ENCODE peak calls at places on chromosomes 1 and 21, in six cellular contexts. C is BJ, L is cardiac fibroblast, J is body of pancreas, R is neural progenitor cell, Y is adrenal gland. K is an unnamed sample.

GRCh38 chr1:6859415-6860343 is 74.4 kb downstream of the CAMTA1 start:
- DNase-seq in Y (peak; percentile 68), J (no peak), R (no peak), L (peak; percentile 94), C (peak; percentile 92), K (peak; percentile 91)

GRCh38 chr1:94115900-94116436 is 5.0 kb downstream of the ABCA4 start:
- DNase-seq in Y (no peak), C (peak; percentile 58), L (no peak), J (no peak), R (no peak), K (no peak)

GRCh38 chr1:154479764-154480421 is 22.1 kb upstream of the TDRD10 start:
- DNase-seq in J (peak; percentile 73), R (peak; percentile 72), Y (peak; percentile 77), C (peak; percentile 24), L (peak; percentile 92), K (peak; percentile 48)

GRCh38 chr1:213761845-213762407 is 225.8 kb upstream of the PROX1 start:
- DNase-seq in Y (no peak), R (no peak), C (no peak), J (no peak), L (no peak), K (no peak)

GRCh38 chr1:27366113-27366410 is 699 bp downstream of the MAP3K6 start:
- DNase-seq in R (peak; percentile 95), L (peak; percentile 78), C (peak; percentile 14), Y (peak; percentile 85), J (peak; percentile 78), K (no peak)

GRCh38 chr1:65069186-65069585 is 78.8 kb upstream of the AK4 start:
- DNase-seq in J (no peak), Y (no peak), R (no peak), C (no peak), L (no peak), K (no peak)

GRCh38 chr1:171196351-171196750 is 11.3 kb downstream of the FMO2 start:
- DNase-seq in J (no peak), C (no peak), R (no peak), L (no peak), Y (no peak), K (no peak)

GRCh38 chr1:97621955-97622354 is 298.9 kb downstream of the DPYD start:
- DNase-seq in Y (no peak), C (no peak), R (no peak), J (no peak), L (no peak), K (no peak)

GRCh38 chr1:65177457-65177856 is 29.5 kb downstream of the AK4 start:
- DNase-seq in Y (no peak), L (peak; percentile 23), C (no peak), J (no peak), R (no peak), K (peak; percentile 86)

GRCh38 chr1:52192436-52192835 is 50.5 kb downstream of the ZFYVE9 start:
- DNase-seq in C (no peak), Y (no peak), J (no peak), R (no peak), L (no peak), K (no peak)

GRCh38 chr1:201916649-201917249 is 28.1 kb downstream of the SHISA4 start:
- DNase-seq in C (no peak), L (peak; percentile 90), Y (peak; percentile 90), J (peak; percentile 58), R (no peak), K (no peak)

GRCh38 chr1:170114916-170115315 is 30.8 kb upstream of the NTMT2 start:
- DNase-seq in Y (no peak), L (peak; percentile 51), J (no peak), R (peak; percentile 57), C (no peak), K (peak; percentile 31)

GRCh38 chr1:16019580-16020277 is 1.9 kb upstream of the HSPB7 start:
- DNase-seq in C (no peak), L (no peak), R (no peak), J (no peak), Y (peak; percentile 41), K (peak; percentile 32)

GRCh38 chr1:36664564-36665287 is 182.0 kb upstream of the CSF3R start:
- DNase-seq in C (no peak), R (no peak), Y (no peak), L (no peak), J (peak; percentile 23), K (no peak)

GRCh38 chr1:90198616-90199015 is 203.7 kb downstream of the ZNF326 start:
- DNase-seq in J (no peak), L (no peak), R (peak; percentile 76), Y (no peak), C (no peak), K (no peak)

GRCh38 chr1:24909388-24909898 is 20.6 kb downstream of the RUNX3 start:
- DNase-seq in J (peak; percentile 46), Y (peak; percentile 69), C (no peak), R (peak; percentile 79), L (peak; percentile 87), K (peak; percentile 40)

GRCh38 chr1:227541796-227542152 is 21.6 kb upstream of the ZNF678 start:
- DNase-seq in R (no peak), L (peak; percentile 18), C (no peak), Y (no peak), J (no peak), K (no peak)

GRCh38 chr1:177091036-177091435 is 73.5 kb downstream of the ASTN1 start:
- DNase-seq in Y (no peak), R (no peak), L (no peak), J (no peak), C (peak; percentile 82), K (no peak)

GRCh38 chr1:181127898-181128453 is 39.5 kb downstream of the IER5 start:
- DNase-seq in R (no peak), C (no peak), Y (no peak), L (no peak), J (no peak), K (no peak)

GRCh38 chr21:21101911-21102310 is 103.7 kb downstream of the NCAM2 start:
- DNase-seq in J (no peak), Y (peak; percentile 74), R (peak; percentile 57), C (no peak), L (peak; percentile 60), K (peak; percentile 16)

GRCh38 chr1:108559215-108560142 is at the start of gene EEIG2:
- DNase-seq in C (peak; percentile 32), R (peak; percentile 92), L (peak; percentile 93), Y (peak; percentile 85), J (peak; percentile 84), K (no peak)
- TF ChIP-seq CTCF in C (peak; percentile 28), R (peak; percentile 74), L (peak; percentile 10), Y (peak; percentile 21), J (peak; percentile 93), K (peak; percentile 53)

DNA sequence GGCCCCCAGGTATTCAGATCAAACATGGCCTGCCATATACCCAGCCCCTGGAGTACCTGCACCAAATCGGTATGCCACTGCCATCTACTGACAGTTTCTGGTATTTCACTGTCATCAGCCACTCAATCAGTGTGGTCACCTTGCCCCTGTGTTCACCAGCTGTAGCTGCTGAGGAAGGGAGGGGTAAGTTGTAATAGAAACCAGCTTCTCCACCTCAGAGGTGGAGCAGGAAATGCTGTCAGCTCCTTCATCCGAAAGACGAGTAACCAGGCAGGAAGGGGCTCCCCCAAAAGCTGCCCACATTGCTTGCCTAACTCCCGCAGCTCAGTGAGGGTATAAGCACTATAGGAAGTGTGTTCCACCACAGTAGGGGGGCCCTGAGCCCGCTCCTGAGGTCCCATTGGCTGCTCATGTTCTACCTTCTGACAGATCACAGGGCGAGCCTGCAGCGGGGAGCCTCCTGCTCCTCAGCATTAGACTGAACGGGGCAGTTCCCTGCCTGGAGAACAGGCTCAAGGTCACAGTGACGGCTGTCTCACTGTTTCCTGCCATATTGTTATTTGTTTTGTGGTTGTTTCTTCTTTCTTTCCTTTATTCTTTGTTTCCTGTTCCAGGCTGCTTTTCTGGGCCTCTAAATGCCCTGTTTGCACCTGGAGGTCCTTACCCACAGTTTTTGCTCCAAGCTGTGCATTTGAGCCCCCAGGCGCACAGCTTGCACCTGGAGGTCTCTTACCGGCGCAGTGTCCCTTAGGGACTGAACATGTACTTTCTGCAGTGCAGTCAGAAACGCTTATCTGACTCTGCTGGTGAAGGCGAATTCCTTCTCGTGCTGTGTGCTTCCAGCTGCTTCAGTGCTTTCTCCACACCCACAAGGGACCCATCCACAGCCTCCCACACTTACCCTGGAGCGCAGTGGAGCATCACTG is 1638.3 kb downstream of the MRPL39 start:
- DNase-seq in Y (peak; percentile 46), C (no peak), L (peak; percentile 1), J (peak; percentile 62), R (peak; percentile 35), K (no peak)
- TF ChIP-seq CTCF in Y (peak; percentile 56), C (no peak), L (peak; percentile 47), J (peak; percentile 65), R (peak; percentile 47), K (peak; percentile 60)

GRCh38 chr1:83515566-83516169 is 483.3 kb downstream of the TTLL7 start:
- DNase-seq in L (no peak), C (no peak), Y (no peak), J (no peak), R (no peak), K (no peak)

GRCh38 chr1:83511327-83511726 is 487.6 kb downstream of the TTLL7 start:
- DNase-seq in L (no peak), C (no peak), J (no peak), Y (no peak), R (no peak), K (peak; percentile 33)

GRCh38 chr1:83509229-83509870 is 489.6 kb downstream of the TTLL7 start:
- DNase-seq in Y (no peak), R (no peak), C (no peak), L (no peak), J (peak; percentile 41), K (no peak)

GRCh38 chr1:83508485-83509151 is 490.3 kb downstream of the TTLL7 start:
- DNase-seq in L (peak; percentile 86), R (no peak), J (peak; percentile 16), C (peak; percentile 96), Y (peak; percentile 5), K (peak; percentile 13)

GRCh38 chr1:83512371-83513004 is 486.4 kb downstream of the TTLL7 start:
- DNase-seq in Y (no peak), L (no peak), C (no peak), R (no peak), J (no peak), K (no peak)
- TF ChIP-seq CTCF in Y (no peak), L (no peak), C (no peak), R (no peak), J (no peak), K (no peak)

GRCh38 chr1:186325239-186325638 is 49.8 kb downstream of the TPR start:
- DNase-seq in J (no peak), Y (no peak), R (peak; percentile 9), L (peak; percentile 39), C (no peak), K (no peak)
- TF ChIP-seq CTCF in J (no peak), Y (no peak), R (peak; percentile 42), L (peak; percentile 48), C (peak; percentile 50), K (peak; percentile 51)

GRCh38 chr1:2108213-2108876 is 58.1 kb downstream of the PRKCZ start:
- DNase-seq in C (no peak), J (no peak), Y (no peak), R (peak; percentile 71), L (peak; percentile 64), K (no peak)
- TF ChIP-seq CTCF in C (peak; percentile 51), J (no peak), Y (no peak), R (peak; percentile 63), L (peak; percentile 65), K (peak; percentile 65)